ENCODE peak calls at places on chromosomes 12 and 14, in four cellular contexts. V is psoas muscle; E is CD8-positive, alpha-beta memory T cell; L is brain microvascular endothelial cell. K is an unnamed sample.

GRCh38 chr12:52748578-52748977 is 28.6 kb downstream of the KRT76 start:
- DNase-seq in V (no peak), E (no peak), L (no peak), K (no peak)

GRCh38 chr12:95102916-95103671 is 29.7 kb upstream of the NR2C1 start:
- DNase-seq in V (no peak), E (no peak), L (peak; percentile 71), K (no peak)

GRCh38 chr14:81679226-81679625 is 145.6 kb upstream of the SEL1L start:
- DNase-seq in V (no peak), E (no peak), L (no peak), K (no peak)

GRCh38 chr14:34231626-34232025 is 230.4 kb downstream of the SPTSSA start:
- DNase-seq in V (peak; percentile 16), E (no peak), L (no peak), K (peak; percentile 43)

GRCh38 chr12:122517877-122518276 is 8.9 kb downstream of the RSRC2 start:
- DNase-seq in V (no peak), E (no peak), L (peak; percentile 97), K (no peak)

GRCh38 chr12:11653215-11653753 is 3.8 kb downstream of the ETV6 start:
- DNase-seq in V (no peak), E (no peak), L (no peak), K (no peak)

GRCh38 chr12:1213205-1213604 is 222.2 kb downstream of the ERC1 start:
- DNase-seq in V (no peak), E (no peak), L (no peak), K (no peak)

GRCh38 chr12:12999959-13000615 is at the start of gene HEBP1:
- DNase-seq in V (peak; percentile 95), E (peak; percentile 95), L (peak; percentile 86), K (peak; percentile 95)

GRCh38 chr14:25396128-25396527 is 346.2 kb upstream of the STXBP6 start:
- DNase-seq in V (no peak), E (no peak), L (no peak), K (no peak)

GRCh38 chr12:132834181-132834711 is 5.6 kb upstream of the GOLGA3 start:
- DNase-seq in V (no peak), E (no peak), L (no peak), K (no peak)

GRCh38 chr12:123763093-123763492 is 992 bp downstream of the DNAH10 start:
- DNase-seq in V (no peak), E (no peak), L (no peak), K (no peak)

GRCh38 chr14:103880986-103881926 is 33.9 kb upstream of the PPP1R13B start:
- DNase-seq in V (peak; percentile 45), E (no peak), L (no peak), K (peak; percentile 59)

GRCh38 chr12:67811437-67812361 is 163.2 kb downstream of the DYRK2 start:
- DNase-seq in V (no peak), E (no peak), L (peak; percentile 73), K (no peak)

GRCh38 chr14:76826122-76826521 is at the start of gene LRRC74A:
- DNase-seq in V (no peak), E (no peak), L (no peak), K (no peak)

GRCh38 chr14:104603623-104604401 is 760 bp downstream of the TMEM179 start:
- DNase-seq in V (peak; percentile 7), E (no peak), L (no peak), K (peak; percentile 54)

GRCh38 chr12:14138495-14138894 is 157.1 kb upstream of the GRIN2B start:
- DNase-seq in V (no peak), E (no peak), L (no peak), K (no peak)

GRCh38 chr14:100486025-100486828 is 101.0 kb downstream of the BEGAIN start:
- DNase-seq in V (peak; percentile 71), E (peak; percentile 71), L (peak; percentile 74), K (peak; percentile 84)

GRCh38 chr12:50589650-50590435 is 85.1 kb downstream of the DIP2B start:
- DNase-seq in V (no peak), E (no peak), L (peak; percentile 92), K (no peak)

GRCh38 chr12:69756088-69756731 is 17.6 kb downstream of the RAB3IP start:
- DNase-seq in V (no peak), E (no peak), L (no peak), K (no peak)

GRCh38 chr12:8057839-8058238 is 8.3 kb downstream of the C3AR1 start:
- DNase-seq in V (no peak), E (no peak), L (no peak), K (no peak)

GRCh38 chr14:55454264-55455151 is 14.1 kb upstream of the TBPL2 start:
- DNase-seq in V (no peak), E (no peak), L (peak; percentile 38), K (no peak)

GRCh38 chr12:50545783-50546182 is 41.0 kb downstream of the DIP2B start:
- DNase-seq in V (no peak), E (no peak), L (peak; percentile 34), K (no peak)

GRCh38 chr12:24078318-24078765 is 128.9 kb upstream of the SOX5 start:
- DNase-seq in V (no peak), E (no peak), L (peak; percentile 36), K (no peak)

GRCh38 chr14:73725116-73726024 is 11.2 kb upstream of the PNMA1 start:
- DNase-seq in V (peak; percentile 57), E (no peak), L (peak; percentile 56), K (peak; percentile 53)

GRCh38 chr12:24561882-24562760 is 386.8 kb downstream of the BCAT1 start:
- DNase-seq in V (peak; percentile 63), E (no peak), L (peak; percentile 57), K (peak; percentile 89)

GRCh38 chr12:68932701-68933563 is at the start of gene CPM:
- DNase-seq in V (peak; percentile 72), E (peak; percentile 64), L (peak; percentile 16), K (peak; percentile 90)

GRCh38 chr14:100285021-100285912 is 21.0 kb downstream of the SLC25A29 start:
- DNase-seq in V (peak; percentile 75), E (peak; percentile 85), L (no peak), K (peak; percentile 90)

GRCh38 chr14:68942281-68943035 is 36.6 kb downstream of the ACTN1 start:
- DNase-seq in V (no peak), E (no peak), L (no peak), K (no peak)

GRCh38 chr12:71972441-71973074 is 33.9 kb downstream of the TPH2 start:
- DNase-seq in V (no peak), E (no peak), L (no peak), K (no peak)

GRCh38 chr12:5945071-5946008 is at the start of gene ANO2:
- DNase-seq in V (no peak), E (no peak), L (no peak), K (peak; percentile 66)

GRCh38 chr12:99911076-99911475 is 73.7 kb downstream of the ANKS1B start:
- DNase-seq in V (no peak), E (no peak), L (peak; percentile 91), K (peak; percentile 12)

GRCh38 chr14:55417955-55418354 is 6.3 kb upstream of the ATG14 start:
- DNase-seq in V (no peak), E (no peak), L (no peak), K (no peak)

GRCh38 chr14:101132051-101132541 is 228.6 kb upstream of the RTL1 start:
- DNase-seq in V (no peak), E (no peak), L (no peak), K (no peak)

GRCh38 chr12:78470354-78471195 is 394.0 kb upstream of the SYT1 start:
- DNase-seq in V (no peak), E (no peak), L (peak; percentile 64), K (no peak)

GRCh38 chr12:101969-102878 is 35.7 kb downstream of the IQSEC3 start:
- DNase-seq in V (no peak), E (no peak), L (no peak), K (no peak)

GRCh38 chr12:65232490-65233077 is 45.9 kb upstream of the MSRB3 start:
- DNase-seq in V (no peak), E (no peak), L (no peak), K (no peak)

DNA sequence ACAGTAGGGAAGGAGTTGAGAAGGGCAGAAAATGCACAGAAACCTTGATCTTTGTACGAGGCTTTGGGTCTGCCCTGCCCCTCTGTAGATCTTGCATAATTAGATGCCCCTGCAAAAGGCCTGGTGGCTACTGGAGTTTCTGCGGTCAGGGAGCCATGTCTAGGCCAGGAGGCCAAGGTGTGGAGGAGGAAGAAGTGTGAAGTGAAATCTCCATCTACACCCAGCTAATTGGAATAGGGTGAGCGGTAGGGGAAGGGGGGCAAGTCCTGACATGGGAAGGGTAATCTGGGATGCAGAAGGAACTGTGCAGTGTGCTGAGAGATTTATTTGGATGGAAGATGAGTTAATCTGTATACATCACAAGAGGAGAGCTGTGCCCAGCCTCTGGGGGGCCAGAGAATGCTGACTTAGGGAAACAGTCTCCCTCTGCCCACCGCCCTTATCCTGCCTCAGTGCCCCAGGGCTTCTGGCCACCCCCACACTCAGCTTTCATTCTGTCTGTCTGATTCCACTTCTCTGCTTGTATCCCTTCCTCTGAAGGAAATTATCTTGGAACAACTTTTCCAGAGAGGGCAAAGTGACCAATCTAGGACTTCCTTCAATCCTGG is 5.4 kb downstream of the CYP27B1 start:
- DNase-seq in V (no peak), E (no peak), L (no peak), K (no peak)
- H3K27me3 ChIP-seq in V (peaks cover 50% of the 10 kb centered on the region), E (peaks cover 13% of the 10 kb centered on the region), L (peaks cover 27% of the 10 kb centered on the region), K (no peaks in the 10 kb centered on the region)

GRCh38 chr14:90577661-90578282 is 180.9 kb downstream of the CALM1 start:
- DNase-seq in V (no peak), E (peak; percentile 41), L (no peak), K (peak; percentile 87)
- H3K27me3 ChIP-seq in V (no peaks in the 10 kb centered on the region), E (no peaks in the 10 kb centered on the region), L (no peaks in the 10 kb centered on the region), K (no peaks in the 10 kb centered on the region)

DNA sequence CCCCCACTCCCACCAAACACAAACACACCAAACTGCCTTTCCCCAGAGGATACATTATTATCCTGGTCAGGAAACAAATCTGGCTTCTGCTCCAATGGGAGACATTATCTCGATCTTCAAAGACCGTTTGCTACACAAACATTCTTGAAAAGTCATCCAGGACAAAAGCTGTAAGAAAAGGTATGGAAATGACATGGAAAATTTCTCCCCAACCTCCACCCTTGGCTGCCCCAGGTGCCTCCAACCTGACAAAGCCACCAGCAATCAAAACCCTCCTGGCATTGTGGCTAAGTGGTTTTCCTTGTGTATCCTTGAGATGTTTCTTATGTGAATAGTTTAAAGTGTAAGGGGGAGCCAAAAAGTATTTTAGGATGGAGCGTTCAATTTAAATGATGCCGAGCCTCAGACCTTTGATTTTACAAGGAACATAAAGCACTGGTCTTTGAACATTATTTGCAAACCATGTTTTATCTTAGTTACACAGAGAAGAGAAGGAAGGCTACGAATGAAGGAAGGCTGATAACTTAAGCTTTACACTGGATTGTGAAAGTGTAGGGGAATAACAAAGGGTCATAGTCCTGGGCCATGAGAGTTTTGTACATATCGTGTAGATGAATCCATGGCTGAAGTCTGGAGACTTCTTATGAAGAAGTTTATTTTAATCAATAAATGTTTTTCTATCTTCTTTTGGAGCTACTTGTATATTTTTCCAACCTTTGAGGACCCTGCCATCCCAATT is 418.9 kb upstream of the TMTC1 start:
- DNase-seq in V (no peak), E (no peak), L (no peak), K (no peak)
- H3K27me3 ChIP-seq in V (peaks cover 27% of the 10 kb centered on the region), E (no peaks in the 10 kb centered on the region), L (peaks cover 10% of the 10 kb centered on the region), K (no peaks in the 10 kb centered on the region)

GRCh38 chr14:21704340-21704737 is 30.7 kb upstream of the OR4E1 start:
- DNase-seq in V (no peak), E (no peak), L (no peak), K (no peak)

GRCh38 chr14:21699551-21699950 is 25.9 kb upstream of the OR4E1 start:
- DNase-seq in V (no peak), E (no peak), L (no peak), K (no peak)

GRCh38 chr14:21703357-21704339 is 30.0 kb upstream of the OR4E1 start:
- DNase-seq in V (no peak), E (no peak), L (no peak), K (no peak)
- H3K27me3 ChIP-seq in V (peaks cover 8% of the 10 kb centered on the region), E (no peaks in the 10 kb centered on the region), L (no peaks in the 10 kb centered on the region), K (no peaks in the 10 kb centered on the region)

GRCh38 chr12:76874027-76874426 is 4.8 kb downstream of the CSRP2 start:
- DNase-seq in V (no peak), E (no peak), L (no peak), K (no peak)
- H3K27me3 ChIP-seq in V (no peaks in the 10 kb centered on the region), E (peaks cover 20% of the 10 kb centered on the region), L (no peaks in the 10 kb centered on the region), K (no peaks in the 10 kb centered on the region)